ENCODE peak calls at places on chromosomes 12 and 14, in six cellular contexts. Y is stimulated activated CD4-positive, alpha-beta T cell treated with anti-CD3 and anti-CD28 coated beads, Interleukin-4, amount 100 ng/mL, for 48 hours; I is AG04450; Z is heart right ventricle; H is RKO; V is T follicular helper cell. R is an unnamed sample.
A peak's percentile ranks its signal among the peaks of the same experiment; 100 is the strongest.

GRCh38 chr14:78254911-78255431 is 84.8 kb downstream of the NRXN3 start:
- DNase-seq in Y (peak; percentile 17), I (no peak), Z (no peak), H (no peak), V (no peak), R (no peak)

GRCh38 chr12:124727244-124727673 is 136.4 kb downstream of the SCARB1 start:
- DNase-seq in Y (no peak), I (no peak), Z (peak; percentile 62), H (no peak), V (no peak), R (peak; percentile 15)

GRCh38 chr14:76339922-76340615 is 35.9 kb upstream of the ESRRB start:
- DNase-seq in Y (no peak), I (no peak), Z (no peak), H (no peak), V (no peak), R (no peak)

GRCh38 chr14:23181453-23181852 is 2.0 kb downstream of the SLC7A8 start:
- DNase-seq in Y (no peak), I (no peak), Z (no peak), H (no peak), V (no peak), R (no peak)

GRCh38 chr12:116687888-116688287 is 50.0 kb downstream of the SPRING1 start:
- DNase-seq in Y (peak; percentile 25), I (no peak), Z (peak; percentile 65), H (peak; percentile 42), V (no peak), R (no peak)

GRCh38 chr14:100915582-100915981 is 12.1 kb upstream of the RTL1 start:
- DNase-seq in Y (no peak), I (no peak), Z (no peak), H (no peak), V (no peak), R (no peak)

GRCh38 chr14:68807148-68807600 is 14.3 kb upstream of the ZFP36L1 start:
- DNase-seq in Y (no peak), I (peak; percentile 95), Z (peak; percentile 59), H (no peak), V (no peak), R (no peak)

GRCh38 chr14:69945905-69946304 is 66.7 kb downstream of the SMOC1 start:
- DNase-seq in Y (no peak), I (no peak), Z (no peak), H (no peak), V (no peak), R (no peak)

GRCh38 chr12:68876471-68876870 is 56.5 kb downstream of the CPM start:
- DNase-seq in Y (no peak), I (no peak), Z (no peak), H (no peak), V (no peak), R (no peak)

GRCh38 chr12:85076688-85077430 is 40.7 kb downstream of the LRRIQ1 start:
- DNase-seq in Y (no peak), I (peak; percentile 81), Z (no peak), H (peak; percentile 91), V (no peak), R (peak; percentile 22)

GRCh38 chr12:113439606-113440030 is 17.4 kb downstream of the SDSL start:
- DNase-seq in Y (no peak), I (no peak), Z (no peak), H (peak; percentile 37), V (no peak), R (no peak)

GRCh38 chr14:85479306-85479705 is 50.6 kb upstream of the FLRT2 start:
- DNase-seq in Y (no peak), I (no peak), Z (no peak), H (no peak), V (no peak), R (no peak)

GRCh38 chr14:69535230-69535848 is 39.3 kb downstream of the CCDC177 start:
- DNase-seq in Y (no peak), I (peak; percentile 26), Z (no peak), H (peak; percentile 68), V (no peak), R (no peak)

GRCh38 chr14:65206448-65207096 is 104.3 kb upstream of the MAX start:
- DNase-seq in Y (no peak), I (peak; percentile 58), Z (no peak), H (peak; percentile 57), V (no peak), R (no peak)

GRCh38 chr14:42469637-42470426 is 863.2 kb downstream of the LRFN5 start:
- DNase-seq in Y (no peak), I (no peak), Z (no peak), H (peak; percentile 48), V (no peak), R (no peak)

GRCh38 chr12:77847060-77847541 is 16.4 kb downstream of the NAV3 start:
- DNase-seq in Y (no peak), I (no peak), Z (no peak), H (no peak), V (no peak), R (no peak)

GRCh38 chr14:101153691-101154090 is 250.2 kb upstream of the RTL1 start:
- DNase-seq in Y (no peak), I (no peak), Z (no peak), H (no peak), V (no peak), R (no peak)

GRCh38 chr14:50619569-50620141 is 48.5 kb downstream of the SAV1 start:
- DNase-seq in Y (no peak), I (no peak), Z (no peak), H (peak; percentile 62), V (no peak), R (no peak)

GRCh38 chr12:130664772-130665171 is 51.3 kb downstream of the RIMBP2 start:
- DNase-seq in Y (no peak), I (no peak), Z (no peak), H (no peak), V (no peak), R (no peak)

GRCh38 chr14:23094666-23095195 is at the start of gene ACIN1:
- DNase-seq in Y (peak; percentile 99), I (peak; percentile 71), Z (peak; percentile 99), H (peak; percentile 88), V (no peak), R (no peak)